ENCODE peak calls at places on chromosome 22, in seven cellular contexts. F is naive thymus-derived CD4-positive, alpha-beta T cell; N is cardiac septum; G is GM10248; U is tibial nerve; X is hypothalamus; B is stimulated activated CD8-positive, alpha-beta memory T cell treated with anti-CD3 and anti-CD28 coated beads, Interleukin-4, amount 100 ng/mL, for 1 hour. W is an unnamed sample.

GRCh38 chr22:38230108-38230825 is 28.5 kb downstream of the MAFF start:
- DNase-seq in F (peak), N (no peak), G (peak), U (no peak), X (no peak), B (no peak), W (peak)

GRCh38 chr22:45302047-45302446 is 7.7 kb upstream of the FAM118A start:
- DNase-seq in F (no peak), N (no peak), G (no peak), U (no peak), X (no peak), B (no peak), W (no peak)

GRCh38 chr22:30861688-30862552 is 106.7 kb downstream of the MORC2 start:
- DNase-seq in F (no peak), N (no peak), G (peak), U (no peak), X (no peak), B (no peak), W (no peak)

GRCh38 chr22:27554106-27554814 is 247.3 kb downstream of the MN1 start:
- DNase-seq in F (no peak), N (no peak), G (no peak), U (no peak), X (no peak), B (no peak), W (peak)

GRCh38 chr22:46803031-46803880 is 40.8 kb downstream of the TBC1D22A start:
- DNase-seq in F (peak), N (peak), G (peak), U (no peak), X (no peak), B (peak), W (no peak)

GRCh38 chr22:20751185-20751851 is 22.6 kb upstream of the SERPIND1 start:
- DNase-seq in F (no peak), N (no peak), G (no peak), U (no peak), X (no peak), B (no peak), W (no peak)

GRCh38 chr22:26672060-26672471 is 14.7 kb downstream of the MIAT start:
- DNase-seq in F (no peak), N (no peak), G (no peak), U (no peak), X (no peak), B (no peak), W (peak)

GRCh38 chr22:37209140-37209845 is 3.0 kb downstream of the SSTR3 start:
- DNase-seq in F (no peak), N (no peak), G (no peak), U (no peak), X (no peak), B (no peak), W (no peak)

GRCh38 chr22:29758959-29759358 is 7.8 kb downstream of the ZMAT5 start:
- DNase-seq in F (no peak), N (no peak), G (no peak), U (no peak), X (no peak), B (no peak), W (no peak)

GRCh38 chr22:48080304-48081165 is 1318.1 kb downstream of the TBC1D22A start:
- DNase-seq in F (no peak), N (no peak), G (no peak), U (no peak), X (no peak), B (no peak), W (no peak)

GRCh38 chr22:35517207-35517606 is 23.4 kb upstream of the RASD2 start:
- DNase-seq in F (no peak), N (no peak), G (no peak), U (no peak), X (no peak), B (no peak), W (no peak)

GRCh38 chr22:46638601-46639431 is 18.6 kb downstream of the GRAMD4 start:
- DNase-seq in F (no peak), N (no peak), G (no peak), U (no peak), X (no peak), B (no peak), W (no peak)